ENCODE peak calls at places on chromosomes 4 and X, in four cellular contexts. One of them, this sample, is unnamed.

GRCh38 chrX:67500617-67501016 is 43.2 kb upstream of the AR start:
- DNase-seq in foreskin keratinocyte: no peak
- DNase-seq in lower lobe of right lung: no peak
- DNase-seq in fibroblast of pulmonary artery: no peak
- DNase-seq in this sample: no peak

GRCh38 chrX:11765449-11765848 is 7.4 kb downstream of the MSL3 start:
- DNase-seq in lower lobe of right lung: no peak
- DNase-seq in fibroblast of pulmonary artery: no peak
- DNase-seq in foreskin keratinocyte: no peak
- DNase-seq in this sample: no peak

GRCh38 chrX:53831662-53832635 is 145.4 kb upstream of the HUWE1 start:
- DNase-seq in fibroblast of pulmonary artery: peak
- DNase-seq in foreskin keratinocyte: peak
- DNase-seq in lower lobe of right lung: no peak
- DNase-seq in this sample: no peak

GRCh38 chr4:2251073-2251794 is 9.3 kb upstream of the HAUS3 start:
- DNase-seq in foreskin keratinocyte: no peak
- DNase-seq in fibroblast of pulmonary artery: no peak
- DNase-seq in lower lobe of right lung: peak
- DNase-seq in this sample: no peak

GRCh38 chr4:123477804-123478209 is 81.2 kb downstream of the SPRY1 start:
- DNase-seq in lower lobe of right lung: no peak
- DNase-seq in foreskin keratinocyte: no peak
- DNase-seq in fibroblast of pulmonary artery: peak
- DNase-seq in this sample: peak

GRCh38 chr4:41158274-41158673 is 56.1 kb downstream of the APBB2 start:
- DNase-seq in lower lobe of right lung: no peak
- DNase-seq in fibroblast of pulmonary artery: no peak
- DNase-seq in foreskin keratinocyte: peak
- DNase-seq in this sample: no peak

GRCh38 chrX:100649550-100650356 is 5.8 kb downstream of the SRPX2 start:
- DNase-seq in lower lobe of right lung: peak
- DNase-seq in foreskin keratinocyte: peak
- DNase-seq in fibroblast of pulmonary artery: peak
- DNase-seq in this sample: peak

GRCh38 chrX:64334467-64334866 is 60.8 kb downstream of the MTMR8 start:
- DNase-seq in foreskin keratinocyte: no peak
- DNase-seq in fibroblast of pulmonary artery: no peak
- DNase-seq in lower lobe of right lung: no peak
- DNase-seq in this sample: no peak

GRCh38 chr4:82913305-82913704 is 12.8 kb downstream of the THAP9 start:
- DNase-seq in lower lobe of right lung: no peak
- DNase-seq in foreskin keratinocyte: no peak
- DNase-seq in fibroblast of pulmonary artery: no peak
- DNase-seq in this sample: no peak

GRCh38 chr4:26161030-26161824 is 159.6 kb upstream of the RBPJ start:
- DNase-seq in fibroblast of pulmonary artery: no peak
- DNase-seq in lower lobe of right lung: no peak
- DNase-seq in foreskin keratinocyte: no peak
- DNase-seq in this sample: no peak

GRCh38 chr4:10063544-10064300 is 42.4 kb upstream of the SLC2A9 start:
- DNase-seq in foreskin keratinocyte: peak
- DNase-seq in fibroblast of pulmonary artery: peak
- DNase-seq in lower lobe of right lung: peak
- DNase-seq in this sample: peak

GRCh38 chrX:9662148-9662547 is 103.5 kb downstream of the GPR143 start:
- DNase-seq in fibroblast of pulmonary artery: peak
- DNase-seq in lower lobe of right lung: no peak
- DNase-seq in foreskin keratinocyte: peak
- DNase-seq in this sample: no peak

GRCh38 chrX:130120321-130120731 is 10.0 kb upstream of the ELF4 start:
- DNase-seq in lower lobe of right lung: no peak
- DNase-seq in fibroblast of pulmonary artery: no peak
- DNase-seq in foreskin keratinocyte: no peak
- DNase-seq in this sample: no peak

GRCh38 chrX:133726211-133726630 is 259.2 kb downstream of the GPC3 start:
- DNase-seq in lower lobe of right lung: no peak
- DNase-seq in fibroblast of pulmonary artery: peak
- DNase-seq in foreskin keratinocyte: peak
- DNase-seq in this sample: peak

GRCh38 chr4:5618051-5619010 is 90.0 kb downstream of the EVC2 start:
- DNase-seq in fibroblast of pulmonary artery: no peak
- DNase-seq in foreskin keratinocyte: no peak
- DNase-seq in lower lobe of right lung: no peak
- DNase-seq in this sample: no peak

GRCh38 chr4:182578402-182578801 is 335.2 kb downstream of the TENM3 start:
- DNase-seq in fibroblast of pulmonary artery: peak
- DNase-seq in lower lobe of right lung: no peak
- DNase-seq in foreskin keratinocyte: peak
- DNase-seq in this sample: peak

GRCh38 chr4:37891221-37892159 is 606 bp downstream of the TBC1D1 start:
- DNase-seq in lower lobe of right lung: peak
- DNase-seq in foreskin keratinocyte: no peak
- DNase-seq in fibroblast of pulmonary artery: no peak
- DNase-seq in this sample: no peak

DNA sequence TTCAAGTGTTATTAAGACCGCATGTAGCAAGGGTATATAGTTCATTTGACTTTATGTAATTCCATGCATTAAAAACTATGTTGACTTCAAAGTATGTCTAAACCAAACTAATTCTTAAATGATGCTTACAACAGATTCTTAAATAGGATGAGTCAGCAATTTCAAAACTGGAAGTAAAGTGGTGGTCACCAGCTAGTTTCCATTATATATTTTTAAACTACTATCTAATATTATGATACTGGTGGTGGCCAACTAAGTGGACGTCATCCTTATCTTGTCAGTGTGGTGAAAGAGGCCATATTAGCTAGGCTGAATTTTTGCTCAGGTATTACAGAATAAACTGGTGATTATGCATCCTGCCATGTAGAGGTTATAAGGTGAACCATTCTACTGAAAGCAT is 1.2 kb downstream of the IL15 start:
- DNase-seq in lower lobe of right lung: no peak
- DNase-seq in foreskin keratinocyte: no peak
- DNase-seq in fibroblast of pulmonary artery: no peak
- DNase-seq in this sample: no peak
- TF ChIP-seq CTCF in lower lobe of right lung: no peak
- TF ChIP-seq CTCF in foreskin keratinocyte: no peak
- TF ChIP-seq CTCF in fibroblast of pulmonary artery: no peak
- TF ChIP-seq CTCF in this sample: no peak

GRCh38 chrX:153778684-153779101 is 2.1 kb upstream of the SRPK3 start:
- DNase-seq in lower lobe of right lung: no peak
- DNase-seq in foreskin keratinocyte: peak
- DNase-seq in fibroblast of pulmonary artery: no peak
- DNase-seq in this sample: no peak
- TF ChIP-seq CTCF in lower lobe of right lung: no peak
- TF ChIP-seq CTCF in foreskin keratinocyte: peak
- TF ChIP-seq CTCF in fibroblast of pulmonary artery: no peak
- TF ChIP-seq CTCF in this sample: no peak

GRCh38 chr4:80006935-80007744 is 65.9 kb downstream of the ANTXR2 start:
- DNase-seq in lower lobe of right lung: no peak
- DNase-seq in foreskin keratinocyte: no peak
- DNase-seq in fibroblast of pulmonary artery: peak
- DNase-seq in this sample: no peak

GRCh38 chr4:80005863-80006262 is 67.2 kb downstream of the ANTXR2 start:
- DNase-seq in lower lobe of right lung: no peak
- DNase-seq in fibroblast of pulmonary artery: peak
- DNase-seq in foreskin keratinocyte: peak
- DNase-seq in this sample: no peak

GRCh38 chr4:80007745-80008149 is 65.3 kb downstream of the ANTXR2 start:
- DNase-seq in fibroblast of pulmonary artery: peak
- DNase-seq in lower lobe of right lung: no peak
- DNase-seq in foreskin keratinocyte: no peak
- DNase-seq in this sample: no peak

GRCh38 chr4:80008351-80008750 is 64.7 kb downstream of the ANTXR2 start:
- DNase-seq in lower lobe of right lung: no peak
- DNase-seq in fibroblast of pulmonary artery: no peak
- DNase-seq in foreskin keratinocyte: no peak
- DNase-seq in this sample: no peak

GRCh38 chr4:80004319-80004718 is 68.7 kb downstream of the ANTXR2 start:
- DNase-seq in lower lobe of right lung: no peak
- DNase-seq in fibroblast of pulmonary artery: no peak
- DNase-seq in foreskin keratinocyte: no peak
- DNase-seq in this sample: no peak
- TF ChIP-seq CTCF in lower lobe of right lung: no peak
- TF ChIP-seq CTCF in fibroblast of pulmonary artery: no peak
- TF ChIP-seq CTCF in foreskin keratinocyte: no peak
- TF ChIP-seq CTCF in this sample: no peak

GRCh38 chr4:173748353-173748752 is 218.3 kb upstream of the HAND2 start:
- DNase-seq in fibroblast of pulmonary artery: peak
- DNase-seq in foreskin keratinocyte: no peak
- DNase-seq in lower lobe of right lung: no peak
- DNase-seq in this sample: no peak
- TF ChIP-seq CTCF in fibroblast of pulmonary artery: peak
- TF ChIP-seq CTCF in foreskin keratinocyte: no peak
- TF ChIP-seq CTCF in lower lobe of right lung: no peak
- TF ChIP-seq CTCF in this sample: no peak

GRCh38 chrX:41733939-41734338 is 10.0 kb downstream of the GPR82 start:
- DNase-seq in fibroblast of pulmonary artery: no peak
- DNase-seq in lower lobe of right lung: no peak
- DNase-seq in foreskin keratinocyte: no peak
- DNase-seq in this sample: no peak

GRCh38 chrX:41737065-41737464 is 13.1 kb downstream of the GPR82 start:
- DNase-seq in fibroblast of pulmonary artery: no peak
- DNase-seq in lower lobe of right lung: no peak
- DNase-seq in foreskin keratinocyte: no peak
- DNase-seq in this sample: no peak

GRCh38 chrX:41732260-41732659 is 8.3 kb downstream of the GPR82 start:
- DNase-seq in lower lobe of right lung: no peak
- DNase-seq in foreskin keratinocyte: no peak
- DNase-seq in fibroblast of pulmonary artery: no peak
- DNase-seq in this sample: no peak

GRCh38 chrX:41730101-41730500 is 6.1 kb downstream of the GPR82 start:
- DNase-seq in lower lobe of right lung: no peak
- DNase-seq in foreskin keratinocyte: no peak
- DNase-seq in fibroblast of pulmonary artery: peak
- DNase-seq in this sample: no peak

GRCh38 chrX:41734530-41734929 is 10.5 kb downstream of the GPR82 start:
- DNase-seq in foreskin keratinocyte: no peak
- DNase-seq in fibroblast of pulmonary artery: peak
- DNase-seq in lower lobe of right lung: no peak
- DNase-seq in this sample: peak
- TF ChIP-seq CTCF in foreskin keratinocyte: peak
- TF ChIP-seq CTCF in fibroblast of pulmonary artery: peak
- TF ChIP-seq CTCF in lower lobe of right lung: peak
- TF ChIP-seq CTCF in this sample: peak

GRCh38 chr4:184474261-184475095 is at the start of gene IRF2:
- DNase-seq in foreskin keratinocyte: peak
- DNase-seq in lower lobe of right lung: peak
- DNase-seq in fibroblast of pulmonary artery: peak
- DNase-seq in this sample: peak
- TF ChIP-seq CTCF in foreskin keratinocyte: peak
- TF ChIP-seq CTCF in lower lobe of right lung: no peak
- TF ChIP-seq CTCF in fibroblast of pulmonary artery: no peak
- TF ChIP-seq CTCF in this sample: no peak

DNA sequence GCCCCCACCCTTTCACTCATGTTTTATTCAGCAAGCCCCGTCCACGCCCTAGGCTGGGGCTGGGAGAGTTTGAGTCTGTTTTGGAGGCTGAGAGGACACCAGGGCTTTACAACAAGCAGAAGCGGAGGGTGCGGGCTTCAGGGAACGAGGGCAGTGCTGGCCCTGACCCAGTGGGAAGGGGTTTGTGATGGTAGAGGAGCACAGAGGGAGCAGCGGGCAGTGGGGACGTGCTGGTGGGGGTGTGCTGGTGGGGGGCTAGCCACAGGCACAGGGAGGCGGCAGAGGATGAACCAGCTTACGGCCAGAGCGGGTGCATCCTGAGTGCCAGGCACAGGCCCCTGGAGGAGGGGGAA is 26.4 kb downstream of the NSG1 start:
- DNase-seq in lower lobe of right lung: peak
- DNase-seq in foreskin keratinocyte: no peak
- DNase-seq in fibroblast of pulmonary artery: no peak
- DNase-seq in this sample: no peak
- TF ChIP-seq CTCF in lower lobe of right lung: no peak
- TF ChIP-seq CTCF in foreskin keratinocyte: no peak
- TF ChIP-seq CTCF in fibroblast of pulmonary artery: no peak
- TF ChIP-seq CTCF in this sample: no peak

GRCh38 chr4:33714971-33715370 is 2529.3 kb downstream of the ARAP2 start:
- DNase-seq in foreskin keratinocyte: no peak
- DNase-seq in lower lobe of right lung: no peak
- DNase-seq in fibroblast of pulmonary artery: no peak
- DNase-seq in this sample: no peak

DNA sequence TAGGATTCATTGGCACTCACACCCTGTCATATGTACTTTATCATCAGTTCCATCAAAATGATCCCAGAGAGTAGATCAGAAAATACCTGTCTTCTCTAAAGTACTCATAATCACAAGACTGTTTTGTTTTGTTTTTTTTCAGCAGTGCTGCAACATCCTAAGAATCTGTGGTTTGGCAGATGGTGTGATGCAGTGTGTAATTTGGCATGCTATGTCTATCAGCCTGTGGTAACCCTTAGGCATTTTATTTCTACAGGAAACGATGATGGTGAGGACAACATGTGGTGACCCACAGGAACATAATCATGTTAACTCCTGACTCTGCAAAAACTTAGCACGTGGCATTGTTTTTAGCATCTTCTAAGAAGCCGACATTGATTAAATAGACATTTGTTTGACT is 2528.3 kb downstream of the ARAP2 start:
- DNase-seq in foreskin keratinocyte: peak
- DNase-seq in fibroblast of pulmonary artery: peak
- DNase-seq in lower lobe of right lung: no peak
- DNase-seq in this sample: peak
- TF ChIP-seq CTCF in foreskin keratinocyte: no peak
- TF ChIP-seq CTCF in fibroblast of pulmonary artery: no peak
- TF ChIP-seq CTCF in lower lobe of right lung: no peak
- TF ChIP-seq CTCF in this sample: no peak

GRCh38 chr4:81260443-81261102 is 45.6 kb upstream of the PRKG2 start:
- DNase-seq in foreskin keratinocyte: no peak
- DNase-seq in fibroblast of pulmonary artery: peak
- DNase-seq in lower lobe of right lung: no peak
- DNase-seq in this sample: no peak
- TF ChIP-seq CTCF in foreskin keratinocyte: peak
- TF ChIP-seq CTCF in fibroblast of pulmonary artery: peak
- TF ChIP-seq CTCF in lower lobe of right lung: peak
- TF ChIP-seq CTCF in this sample: peak

GRCh38 chrX:102659790-102660757 is 8.8 kb downstream of the GPRASP1 start:
- DNase-seq in lower lobe of right lung: peak
- DNase-seq in foreskin keratinocyte: peak
- DNase-seq in fibroblast of pulmonary artery: peak
- DNase-seq in this sample: no peak
- TF ChIP-seq CTCF in lower lobe of right lung: peak
- TF ChIP-seq CTCF in foreskin keratinocyte: peak
- TF ChIP-seq CTCF in fibroblast of pulmonary artery: peak
- TF ChIP-seq CTCF in this sample: peak

This sample was measured in astrocyte of the cerebellum.